ENCODE peak calls at places on chromosomes 12 and 14, in eight cellular contexts. A is NCI-H460; Y is iris pigment epithelial cell; B is NCI-H1105; N is HT-29; I is brain microvascular endothelial cell; M is activated naive CD8-positive, alpha-beta T cell treated with anti-CD3 and anti-CD28 coated beads, Interleukin-2, amount 50 U/mL, for 24 hours; G is PC-3. Z is an unnamed sample.

GRCh38 chr14:103739793-103740501 is 24.3 kb downstream of the ZFYVE21 start:
- DNase-seq in A (no peak), Y (no peak), B (no peak), N (no peak), I (no peak), M (no peak), G (no peak), Z (no peak)

GRCh38 chr14:61861320-61861865 is 99.2 kb downstream of the SNAPC1 start:
- DNase-seq in A (no peak), Y (no peak), B (no peak), N (no peak), I (no peak), M (no peak), G (peak), Z (no peak)

GRCh38 chr12:22415342-22416309 is 81.1 kb upstream of the ST8SIA1 start:
- DNase-seq in A (no peak), Y (peak), B (no peak), N (peak), I (no peak), M (no peak), G (peak), Z (peak)

GRCh38 chr12:81998761-81999378 is 239.7 kb upstream of the PPFIA2 start:
- DNase-seq in A (no peak), Y (peak), B (no peak), N (no peak), I (peak), M (no peak), G (no peak), Z (peak)

GRCh38 chr12:11885261-11886038 is 185.3 kb upstream of the BCL2L14 start:
- DNase-seq in A (no peak), Y (peak), B (peak), N (peak), I (peak), M (no peak), G (peak), Z (peak)

GRCh38 chr12:31406345-31406744 is 80.4 kb upstream of the SINHCAF start:
- DNase-seq in A (no peak), Y (no peak), B (no peak), N (no peak), I (no peak), M (no peak), G (no peak), Z (no peak)

GRCh38 chr14:68468437-68469207 is 324.2 kb downstream of the ZFP36L1 start:
- DNase-seq in A (no peak), Y (peak), B (no peak), N (peak), I (peak), M (peak), G (peak), Z (peak)

GRCh38 chr12:76768566-76768965 is 4.7 kb downstream of the ZDHHC17 start:
- DNase-seq in A (no peak), Y (peak), B (no peak), N (no peak), I (no peak), M (no peak), G (no peak), Z (no peak)

GRCh38 chr14:75559451-75560187 is 18.8 kb upstream of the FLVCR2 start:
- DNase-seq in A (no peak), Y (peak), B (peak), N (no peak), I (no peak), M (peak), G (peak), Z (no peak)

GRCh38 chr12:95323204-95323603 is 105.6 kb downstream of the VEZT start:
- DNase-seq in A (no peak), Y (no peak), B (no peak), N (no peak), I (no peak), M (no peak), G (peak), Z (no peak)

GRCh38 chr12:116319316-116319715 is 41.8 kb upstream of the MED13L start:
- DNase-seq in A (no peak), Y (no peak), B (peak), N (no peak), I (no peak), M (no peak), G (peak), Z (no peak)

GRCh38 chr12:128623748-128624147 is 200.0 kb downstream of the SLC15A4 start:
- DNase-seq in A (no peak), Y (no peak), B (no peak), N (no peak), I (no peak), M (no peak), G (no peak), Z (no peak)

GRCh38 chr14:33587761-33588160 is 363.1 kb downstream of the EGLN3 start:
- DNase-seq in A (no peak), Y (no peak), B (no peak), N (no peak), I (no peak), M (no peak), G (no peak), Z (no peak)

GRCh38 chr14:94474581-94475031 is 1.4 kb downstream of the SERPINA9 start:
- DNase-seq in A (no peak), Y (peak), B (no peak), N (no peak), I (peak), M (no peak), G (no peak), Z (no peak)

GRCh38 chr14:64731141-64731581 is 26.9 kb downstream of the PLEKHG3 start:
- DNase-seq in A (no peak), Y (no peak), B (no peak), N (no peak), I (no peak), M (no peak), G (no peak), Z (no peak)

GRCh38 chr12:117040496-117040895 is 58.7 kb downstream of the TESC start:
- DNase-seq in A (no peak), Y (no peak), B (no peak), N (no peak), I (no peak), M (no peak), G (no peak), Z (no peak)

GRCh38 chr12:67884596-67884995 is 104.7 kb upstream of the IFNG-AS1 start:
- DNase-seq in A (no peak), Y (no peak), B (no peak), N (no peak), I (no peak), M (no peak), G (no peak), Z (no peak)

GRCh38 chr12:54666008-54666407 is 17.8 kb upstream of the DCD start:
- DNase-seq in A (no peak), Y (no peak), B (no peak), N (no peak), I (no peak), M (no peak), G (no peak), Z (no peak)

GRCh38 chr14:92471919-92472318 is 41.7 kb upstream of the RIN3 start:
- DNase-seq in A (no peak), Y (peak), B (no peak), N (peak), I (peak), M (no peak), G (peak), Z (peak)

GRCh38 chr12:112682586-112682985 is 109.0 kb upstream of the RPH3A start:
- DNase-seq in A (no peak), Y (no peak), B (no peak), N (no peak), I (no peak), M (no peak), G (no peak), Z (no peak)

GRCh38 chr12:100114574-100114973 is 28.1 kb downstream of the BLTP3B start:
- DNase-seq in A (no peak), Y (peak), B (no peak), N (no peak), I (no peak), M (no peak), G (no peak), Z (no peak)

GRCh38 chr14:97379091-97379531 is 581.9 kb downstream of the VRK1 start:
- DNase-seq in A (no peak), Y (no peak), B (no peak), N (no peak), I (no peak), M (peak), G (no peak), Z (no peak)

GRCh38 chr14:61416587-61416986 is 95.2 kb downstream of the PRKCH start:
- DNase-seq in A (no peak), Y (no peak), B (no peak), N (no peak), I (no peak), M (no peak), G (no peak), Z (no peak)

GRCh38 chr14:52553002-52553670 is 500 bp downstream of the GPR137C start:
- DNase-seq in A (no peak), Y (no peak), B (peak), N (peak), I (no peak), M (peak), G (peak), Z (peak)

Z was measured in Caki2.